ENCODE peak calls at places on chromosomes 5 and 9, in six cellular contexts. N is Ammon's horn, Z is tibial nerve, U is GM23248, R is NCI-H1092 treated with DMSO at 0.1 percent for 48 hours, S is HCT116. M is an unnamed sample.

GRCh38 chr9:125663127-125663526 is 43.9 kb downstream of the MAPKAP1 start:
- DNase-seq in N (no peak), Z (no peak), U (peak), R (no peak), S (peak), M (peak)

GRCh38 chr5:95761771-95762680 is 30.9 kb downstream of the RHOBTB3 start:
- DNase-seq in N (no peak), Z (no peak), U (peak), R (no peak), S (no peak), M (peak)

GRCh38 chr9:104025945-104026344 is 68.2 kb upstream of the SMC2 start:
- DNase-seq in N (no peak), Z (no peak), U (peak), R (peak), S (no peak), M (peak)

GRCh38 chr9:91824591-91825339 is 125.3 kb downstream of the ROR2 start:
- DNase-seq in N (no peak), Z (no peak), U (peak), R (no peak), S (no peak), M (no peak)

GRCh38 chr5:56711191-56711590 is 104.2 kb upstream of the MAP3K1 start:
- DNase-seq in N (no peak), Z (no peak), U (peak), R (no peak), S (no peak), M (peak)

GRCh38 chr5:57902035-57902434 is 419.4 kb upstream of the ACTBL2 start:
- DNase-seq in N (no peak), Z (no peak), U (no peak), R (no peak), S (no peak), M (no peak)

GRCh38 chr5:143341807-143342570 is 61.5 kb downstream of the NR3C1 start:
- DNase-seq in N (no peak), Z (no peak), U (peak), R (no peak), S (peak), M (peak)

GRCh38 chr5:155943516-155944407 is 383.2 kb upstream of the SGCD start:
- DNase-seq in N (peak), Z (peak), U (peak), R (peak), S (no peak), M (no peak)